ENCODE peak calls at places on chromosomes 6 and 20, in four cellular contexts. X is keratinocyte, D is sigmoid colon, H is lower lobe of right lung. C is an unnamed sample.

GRCh38 chr6:58073263-58073662 is 755.8 kb downstream of the PRIM2 start:
- DNase-seq in X (no peak), D (no peak), H (no peak), C (no peak)

GRCh38 chr20:23165307-23165750 is 79.2 kb upstream of the CD93 start:
- DNase-seq in X (no peak), D (no peak), H (peak), C (no peak)

GRCh38 chr6:23266536-23266935 is 697.2 kb downstream of the HDGFL1 start:
- DNase-seq in X (no peak), D (no peak), H (no peak), C (no peak)

GRCh38 chr6:169810066-169810989 is 58.9 kb downstream of the ERMARD start:
- DNase-seq in X (no peak), D (no peak), H (no peak), C (no peak)

GRCh38 chr20:19688031-19688806 is 69.8 kb upstream of the RIN2 start:
- DNase-seq in X (peak), D (peak), H (peak), C (peak)

GRCh38 chr6:68032217-68032616 is 602.9 kb upstream of the ADGRB3 start:
- DNase-seq in X (no peak), D (no peak), H (no peak), C (no peak)

GRCh38 chr6:66094615-66095014 is 387.6 kb upstream of the EYS start:
- DNase-seq in X (no peak), D (peak), H (no peak), C (no peak)

GRCh38 chr20:16816192-16816591 is 68.0 kb downstream of the OTOR start:
- DNase-seq in X (no peak), D (no peak), H (no peak), C (no peak)

GRCh38 chr6:131643262-131643631 is 6.1 kb downstream of the ENPP3 start:
- DNase-seq in X (no peak), D (no peak), H (no peak), C (no peak)

GRCh38 chr6:170130201-170130621 is 160.7 kb downstream of the DLL1 start:
- DNase-seq in X (no peak), D (peak), H (no peak), C (no peak)

GRCh38 chr6:16168858-16169257 is 40.0 kb downstream of the MYLIP start:
- DNase-seq in X (no peak), D (no peak), H (no peak), C (no peak)

GRCh38 chr6:75934643-75935472 is 137.6 kb downstream of the IMPG1 start:
- DNase-seq in X (peak), D (peak), H (no peak), C (peak)

GRCh38 chr20:39800111-39800510 is 838.0 kb downstream of the DHX35 start:
- DNase-seq in X (no peak), D (no peak), H (no peak), C (peak)

GRCh38 chr20:59179988-59180387 is 16.4 kb downstream of the ZNF831 start:
- DNase-seq in X (no peak), D (no peak), H (no peak), C (no peak)

GRCh38 chr6:2748183-2748582 is 2.5 kb downstream of the MYLK4 start:
- DNase-seq in X (no peak), D (no peak), H (no peak), C (no peak)

GRCh38 chr20:17928633-17929311 is 39.8 kb downstream of the SNX5 start:
- DNase-seq in X (no peak), D (no peak), H (peak), C (no peak)

GRCh38 chr6:44500074-44500473 is 112.6 kb downstream of the CDC5L start:
- DNase-seq in X (no peak), D (no peak), H (no peak), C (no peak)

GRCh38 chr6:158321960-158322359 is 9.7 kb downstream of the TULP4 start:
- DNase-seq in X (no peak), D (no peak), H (no peak), C (no peak)

GRCh38 chr6:162090734-162091133 is 636.8 kb downstream of the PRKN start:
- DNase-seq in X (no peak), D (no peak), H (no peak), C (no peak)

GRCh38 chr6:113299526-113299925 is 557.6 kb upstream of the MARCKS start:
- DNase-seq in X (no peak), D (no peak), H (no peak), C (no peak)

GRCh38 chr20:31988430-31989015 is 20.6 kb downstream of the XKR7 start:
- DNase-seq in X (no peak), D (no peak), H (no peak), C (no peak)

GRCh38 chr6:110412258-110412839 is 3.0 kb downstream of the DDO start:
- DNase-seq in X (no peak), D (no peak), H (no peak), C (no peak)
- H3K27ac ChIP-seq in X (no peak), D (no peak), H (no peak), C (no peak)

GRCh38 chr6:83378621-83379388 is 52.0 kb downstream of the ME1 start:
- DNase-seq in X (peak), D (no peak), H (no peak), C (no peak)
- H3K27ac ChIP-seq in X (no peak), D (no peak), H (no peak), C (no peak)

GRCh38 chr20:11376406-11376805 is 541.3 kb upstream of the BTBD3 start:
- DNase-seq in X (no peak), D (no peak), H (no peak), C (no peak)

GRCh38 chr20:11378252-11378651 is 539.4 kb upstream of the BTBD3 start:
- DNase-seq in X (no peak), D (no peak), H (no peak), C (no peak)

GRCh38 chr20:11375966-11376365 is 541.7 kb upstream of the BTBD3 start:
- DNase-seq in X (no peak), D (no peak), H (no peak), C (no peak)

GRCh38 chr20:11377761-11378160 is 539.9 kb upstream of the BTBD3 start:
- DNase-seq in X (no peak), D (no peak), H (no peak), C (no peak)

DNA sequence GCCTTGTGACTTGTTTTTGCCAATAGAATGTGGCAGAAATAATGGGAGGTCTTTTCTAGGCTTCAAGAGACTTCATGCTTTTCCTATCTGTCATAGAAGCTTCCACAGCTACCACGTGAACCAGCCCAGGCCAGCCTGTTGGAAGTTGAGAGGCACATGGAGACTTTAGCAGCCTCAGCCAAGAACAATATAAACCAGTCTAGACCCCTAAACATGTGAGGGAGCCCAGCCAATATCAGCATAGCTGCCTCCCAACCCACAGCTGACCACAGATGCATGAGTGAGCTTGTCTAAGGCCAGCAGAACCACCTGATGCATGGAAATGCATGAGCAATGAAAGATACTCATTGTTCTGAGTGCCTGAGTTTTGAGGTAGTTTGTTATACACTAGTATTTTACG is 540.7 kb upstream of the BTBD3 start:
- DNase-seq in X (peak), D (no peak), H (no peak), C (peak)
- H3K27ac ChIP-seq in X (peak), D (no peak), H (no peak), C (peak)

DNA sequence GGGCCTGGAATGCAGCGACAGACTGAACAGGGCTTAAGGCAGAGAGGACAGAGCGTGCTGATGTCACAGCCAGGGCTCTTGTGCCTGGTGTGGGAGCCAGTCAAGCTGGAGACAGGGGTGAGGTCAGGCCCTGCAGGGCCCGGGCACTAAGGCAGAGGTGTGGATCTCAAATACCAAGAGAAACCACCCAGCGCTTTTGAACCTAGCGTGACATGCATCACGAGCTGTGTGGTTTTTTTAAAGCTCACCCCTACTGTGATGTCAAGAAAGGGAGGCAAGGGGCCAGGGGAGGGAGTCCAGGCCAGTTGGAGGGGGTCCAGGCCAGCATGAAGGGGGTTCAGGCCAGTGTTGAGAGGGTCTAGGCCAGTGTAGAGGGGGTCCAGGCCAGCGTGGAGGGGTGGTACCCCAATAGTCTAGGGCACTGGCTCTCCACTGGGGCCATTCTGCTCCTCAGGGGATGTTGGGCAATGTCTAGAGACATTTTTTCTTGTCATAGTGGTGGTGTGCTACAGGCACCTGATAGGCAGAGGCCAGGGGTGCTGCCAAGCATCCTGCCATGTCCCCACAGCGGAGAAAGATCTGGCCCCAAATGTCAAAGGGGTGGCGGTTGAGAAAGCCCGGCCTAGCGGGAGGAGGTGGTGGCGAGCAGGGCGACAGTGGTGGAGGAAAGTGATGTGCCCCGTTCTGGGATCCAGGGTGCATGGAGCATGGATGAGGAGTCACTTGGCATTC is 42.6 kb downstream of the RBM38 start:
- DNase-seq in X (no peak), D (no peak), H (no peak), C (no peak)
- H3K27ac ChIP-seq in X (no peak), D (peak), H (no peak), C (no peak)

DNA sequence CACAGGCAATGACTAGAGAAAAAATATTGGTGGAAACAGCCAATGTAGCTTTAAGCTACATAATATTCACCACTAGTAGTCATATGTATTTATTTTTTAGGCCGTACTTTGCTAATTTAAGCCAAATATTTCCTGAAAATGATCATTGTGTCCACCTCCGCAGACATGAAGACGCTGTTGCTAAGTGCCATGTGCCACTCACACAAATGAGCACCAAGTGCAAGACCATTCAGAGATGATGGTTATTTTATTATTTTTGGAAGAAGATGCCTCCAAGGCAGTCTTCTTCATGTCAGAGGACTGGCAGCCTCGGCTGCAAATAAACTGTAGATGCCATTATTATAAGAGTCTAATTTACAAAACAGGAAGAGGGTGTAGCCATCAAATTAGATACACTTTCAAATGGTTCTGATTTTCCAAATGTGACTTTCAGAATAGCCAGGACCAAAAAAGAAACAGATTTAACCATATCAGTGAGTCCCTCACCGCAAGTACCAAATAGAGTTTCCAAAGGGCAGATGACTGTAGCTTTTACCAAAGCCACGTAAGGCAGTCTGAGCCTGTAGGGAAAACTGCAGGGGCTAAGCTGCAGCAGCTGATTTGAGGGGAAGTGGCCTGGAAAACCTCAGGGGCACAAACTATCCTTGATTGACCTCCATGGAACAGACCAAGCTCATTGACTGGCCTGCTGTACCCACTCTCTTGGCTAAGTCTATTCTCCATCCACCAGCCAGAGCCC is 13.3 kb downstream of the CYP24A1 start:
- DNase-seq in X (no peak), D (no peak), H (no peak), C (no peak)
- H3K27ac ChIP-seq in X (no peak), D (no peak), H (no peak), C (no peak)

GRCh38 chr6:137579612-137580011 is 85.4 kb upstream of the OLIG3 start:
- DNase-seq in X (no peak), D (no peak), H (no peak), C (no peak)
- H3K27ac ChIP-seq in X (no peak), D (peak), H (no peak), C (no peak)

GRCh38 chr6:139852067-139852466 is 477.6 kb upstream of the CITED2 start:
- DNase-seq in X (no peak), D (no peak), H (no peak), C (no peak)
- H3K27ac ChIP-seq in X (no peak), D (no peak), H (no peak), C (peak)

C was measured in epithelial cell of prostate.